ENCODE peak calls at places on chromosomes 5 and 9, in seven cellular contexts. O is GM12878, J is K562, A is HCT116, F is SK-N-SH, Z is H1, Y is HepG2. U is an unnamed sample.

GRCh38 chr5:150778103-150778516 is 447 bp upstream of the SMIM3 start:
- DNase-seq in A (no peak), Z (no peak), O (no peak), J (no peak), F (no peak), Y (no peak), U (no peak)

GRCh38 chr5:133794066-133794465 is 174.4 kb downstream of the C5orf15 start:
- DNase-seq in A (no peak), F (no peak), J (no peak), O (no peak), Z (no peak), Y (no peak), U (no peak)

GRCh38 chr9:114278881-114279570 is 43.9 kb upstream of the ORM1 start:
- DNase-seq in Z (no peak), A (peak), J (no peak), Y (no peak), F (no peak), O (no peak), U (no peak)

GRCh38 chr9:79630521-79631403 is 59.0 kb downstream of the TLE4 start:
- DNase-seq in F (no peak), J (no peak), Z (no peak), O (peak), A (no peak), Y (no peak), U (no peak)

GRCh38 chr5:151008124-151008491 is 12.3 kb upstream of the GPX3 start:
- DNase-seq in O (no peak), Z (no peak), J (peak), Y (no peak), F (no peak), A (no peak), U (no peak)

GRCh38 chr5:106397700-106398099 is 1273.0 kb downstream of the EFNA5 start:
- DNase-seq in Z (no peak), J (no peak), A (peak), F (no peak), O (no peak), Y (no peak), U (peak)

GRCh38 chr5:88602584-88602983 is 280.4 kb downstream of the MEF2C start:
- DNase-seq in F (no peak), Z (peak), O (no peak), A (peak), Y (peak), J (peak), U (peak)

GRCh38 chr5:143933434-143933833 is 121.5 kb downstream of the HMHB1 start:
- DNase-seq in F (no peak), Z (no peak), Y (no peak), A (no peak), O (no peak), J (no peak), U (no peak)

GRCh38 chr5:154722936-154723335 is 32.2 kb upstream of the LARP1 start:
- DNase-seq in J (no peak), Z (no peak), F (no peak), Y (peak), A (no peak), O (no peak), U (no peak)

GRCh38 chr5:152051499-152052454 is 127.1 kb upstream of the GLRA1 start:
- DNase-seq in O (no peak), F (no peak), Y (no peak), A (no peak), Z (peak), J (no peak), U (no peak)

GRCh38 chr9:112366591-112366990 is 13.3 kb upstream of the HSDL2 start:
- DNase-seq in J (no peak), Y (peak), O (no peak), F (no peak), A (peak), Z (peak), U (peak)

GRCh38 chr5:57592236-57592635 is 109.6 kb upstream of the ACTBL2 start:
- DNase-seq in Y (no peak), O (no peak), J (no peak), A (no peak), Z (no peak), F (no peak), U (no peak)
- TF ChIP-seq JUND in Y (no peak), O (no peak), J (no peak), A (no peak), Z (no peak), F (no peak), U (no peak)

GRCh38 chr9:38214441-38214840 is 145.4 kb upstream of the SHB start:
- DNase-seq in A (no peak), O (no peak), F (peak), Z (peak), J (no peak), Y (no peak), U (no peak)

GRCh38 chr9:38211002-38211401 is 142.0 kb upstream of the SHB start:
- DNase-seq in Y (no peak), A (no peak), O (no peak), F (peak), Z (no peak), J (no peak), U (no peak)

GRCh38 chr9:38215465-38215864 is 146.4 kb upstream of the SHB start:
- DNase-seq in O (no peak), Y (no peak), Z (no peak), J (no peak), A (no peak), F (peak), U (no peak)

GRCh38 chr9:38212016-38212415 is 143.0 kb upstream of the SHB start:
- DNase-seq in Z (no peak), O (no peak), A (no peak), J (no peak), Y (no peak), F (no peak), U (no peak)

DNA sequence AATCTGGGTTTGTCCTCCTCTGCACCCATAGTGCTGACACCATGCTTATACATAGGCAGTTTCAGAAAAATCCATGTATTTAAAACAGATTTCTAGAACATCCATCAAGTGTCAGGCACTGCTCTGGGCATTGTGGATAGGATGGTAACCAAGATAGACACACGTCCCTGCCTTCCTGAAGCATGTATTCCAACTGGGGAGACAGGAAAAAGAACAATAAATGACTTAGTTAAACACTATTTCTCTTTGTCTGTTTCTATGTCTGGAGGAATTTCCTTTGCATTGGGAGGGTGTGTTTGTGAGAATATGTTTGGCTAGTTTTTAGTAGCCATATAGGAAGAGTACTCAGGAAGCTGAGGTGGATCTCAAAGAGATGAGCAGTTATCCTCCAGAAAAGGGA is 144.6 kb upstream of the SHB start:
- DNase-seq in O (no peak), Z (no peak), J (no peak), F (no peak), A (no peak), Y (no peak), U (no peak)
- TF ChIP-seq JUND in O (no peak), Z (no peak), J (no peak), F (no peak), A (no peak), Y (no peak), U (no peak)

DNA sequence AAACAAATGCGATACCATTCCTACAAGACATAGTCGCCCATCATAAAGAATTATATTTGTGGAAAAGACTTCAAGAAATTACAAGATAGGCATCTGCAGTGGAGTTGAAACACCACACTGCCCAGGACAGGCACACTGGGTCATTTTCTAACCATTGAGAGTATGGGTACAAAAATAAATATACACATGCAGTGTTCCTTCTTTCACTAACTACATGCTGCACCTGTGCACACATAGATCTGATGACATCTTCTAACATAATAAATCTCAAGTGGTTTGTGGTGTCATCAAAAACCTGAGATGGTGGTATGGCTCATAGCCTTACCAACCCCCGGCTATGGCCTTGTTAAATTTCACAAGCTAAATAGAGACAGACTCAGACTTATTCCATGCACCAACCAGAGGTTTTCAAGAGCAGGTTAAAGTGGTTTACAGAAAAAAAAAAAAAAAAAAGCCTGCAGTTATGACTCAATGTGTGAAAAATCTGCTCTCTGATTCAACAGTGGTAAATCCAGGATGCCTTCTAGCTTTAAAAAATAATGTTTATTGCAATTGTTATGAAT is 12.4 kb upstream of the NFIB start:
- DNase-seq in Y (no peak), A (no peak), O (no peak), J (no peak), F (no peak), Z (no peak), U (peak)
- TF ChIP-seq JUND in Y (no peak), A (no peak), O (no peak), J (no peak), F (peak), Z (no peak), U (no peak)

DNA sequence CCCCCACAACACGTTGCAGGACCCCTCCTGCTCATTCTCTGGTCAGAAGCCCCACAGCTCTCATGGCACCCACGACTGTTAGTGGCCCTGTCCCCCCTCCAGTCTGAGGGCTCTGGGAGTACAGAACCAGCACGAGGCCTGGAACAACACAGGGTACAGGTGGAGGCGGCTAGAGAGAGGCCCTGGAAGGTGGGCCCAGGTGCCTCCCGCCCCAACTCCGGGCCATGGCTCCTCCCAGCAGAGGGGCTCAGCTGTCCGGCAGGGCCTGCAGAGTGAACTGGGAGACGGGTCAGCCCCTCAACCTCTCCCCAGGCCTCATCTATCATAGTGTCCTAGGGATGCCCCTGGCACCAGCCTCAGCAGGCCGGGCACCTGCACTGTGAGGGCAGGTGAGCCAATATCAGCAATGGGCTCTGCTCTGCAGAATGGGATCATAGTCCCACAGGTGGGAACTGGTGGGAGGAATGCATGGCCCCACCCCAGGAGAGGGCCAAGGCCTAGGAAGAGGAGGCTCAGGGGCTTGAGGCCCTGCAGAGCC is 58.6 kb downstream of the BARX1 start:
- DNase-seq in A (no peak), O (no peak), J (no peak), Y (no peak), Z (no peak), F (peak), U (no peak)
- TF ChIP-seq JUND in A (no peak), O (no peak), J (no peak), Y (no peak), Z (no peak), F (no peak), U (no peak)

GRCh38 chr9:83034587-83034986 is 28.4 kb downstream of the RASEF start:
- DNase-seq in J (no peak), Z (no peak), F (no peak), O (no peak), Y (no peak), A (no peak), U (no peak)
- TF ChIP-seq JUND in J (no peak), Z (no peak), F (no peak), O (no peak), Y (no peak), A (no peak), U (no peak)

GRCh38 chr9:76910861-76911260 is 4.9 kb upstream of the PRUNE2 start:
- DNase-seq in Y (no peak), A (no peak), O (no peak), Z (no peak), J (no peak), F (no peak), U (no peak)

GRCh38 chr9:76912631-76913275 is 6.8 kb upstream of the PRUNE2 start:
- DNase-seq in J (no peak), Z (no peak), A (peak), Y (no peak), F (no peak), O (no peak), U (no peak)

GRCh38 chr9:76916231-76916630 is 10.3 kb upstream of the PRUNE2 start:
- DNase-seq in Z (no peak), Y (no peak), J (no peak), O (no peak), A (no peak), F (no peak), U (no peak)

GRCh38 chr9:76913467-76913866 is 7.6 kb upstream of the PRUNE2 start:
- DNase-seq in J (no peak), F (no peak), O (no peak), Z (no peak), A (no peak), Y (no peak), U (no peak)

DNA sequence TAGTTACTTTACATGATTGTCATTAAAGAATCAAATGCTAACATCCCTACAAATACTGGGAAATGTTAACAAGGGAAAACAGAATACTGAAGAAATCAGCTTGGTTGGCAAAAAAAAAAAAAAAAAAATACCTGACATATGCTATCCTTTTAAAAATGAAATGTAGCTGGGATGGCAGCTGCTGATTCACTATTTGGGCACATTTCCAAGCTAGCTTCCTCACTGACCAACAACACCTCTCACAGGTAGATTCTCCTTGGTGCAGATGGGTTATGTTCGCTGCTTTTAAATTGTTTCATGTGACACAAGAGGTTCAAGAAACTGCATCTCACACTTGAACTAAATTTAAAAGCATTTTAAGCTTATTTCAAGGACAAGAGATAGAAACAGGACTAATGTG is 6.1 kb upstream of the PRUNE2 start:
- DNase-seq in J (no peak), Z (no peak), O (no peak), Y (no peak), A (peak), F (no peak), U (no peak)
- TF ChIP-seq JUND in J (no peak), Z (no peak), O (no peak), Y (no peak), A (no peak), F (no peak), U (no peak)

GRCh38 chr9:110156902-110157301 is 51.1 kb downstream of the C9orf152 start:
- DNase-seq in O (no peak), A (no peak), Y (no peak), J (no peak), Z (no peak), F (no peak), U (no peak)
- TF ChIP-seq JUND in O (no peak), A (no peak), Y (no peak), J (no peak), Z (no peak), F (no peak), U (no peak)

GRCh38 chr9:91775708-91776028 is 174.4 kb downstream of the ROR2 start:
- DNase-seq in Z (no peak), F (no peak), Y (no peak), O (no peak), A (no peak), J (no peak), U (no peak)

GRCh38 chr9:91773166-91773565 is 176.9 kb downstream of the ROR2 start:
- DNase-seq in F (peak), A (no peak), O (no peak), Z (no peak), J (no peak), Y (no peak), U (no peak)

GRCh38 chr9:91776409-91777365 is 173.3 kb downstream of the ROR2 start:
- DNase-seq in Y (no peak), A (no peak), F (no peak), Z (no peak), J (no peak), O (no peak), U (no peak)

GRCh38 chr9:91777437-91777836 is 172.6 kb downstream of the ROR2 start:
- DNase-seq in Y (no peak), F (no peak), A (no peak), Z (no peak), O (no peak), J (no peak), U (no peak)

GRCh38 chr9:91775011-91775707 is 174.9 kb downstream of the ROR2 start:
- DNase-seq in J (peak), A (peak), O (no peak), F (peak), Y (peak), Z (peak), U (peak)
- TF ChIP-seq JUND in J (no peak), A (no peak), O (no peak), F (no peak), Y (no peak), Z (no peak), U (no peak)

DNA sequence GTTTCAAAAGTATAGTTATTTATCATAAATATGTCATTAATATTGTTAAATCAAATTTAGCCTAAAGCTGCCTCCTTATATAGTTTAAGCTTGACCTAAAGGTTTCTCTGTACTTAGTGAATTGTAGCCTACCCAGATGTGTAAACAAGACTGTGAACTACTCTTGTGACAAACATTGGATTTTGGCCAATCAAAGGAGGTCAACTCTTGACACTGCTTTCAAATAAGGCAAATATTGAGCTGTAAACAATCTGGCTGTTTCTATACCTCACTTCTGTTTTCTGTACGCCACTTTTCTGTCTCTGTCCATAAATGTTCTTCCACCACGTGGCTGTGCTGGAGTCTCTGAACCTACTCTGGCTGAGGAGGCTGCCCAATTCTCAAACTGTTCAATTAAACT is 51.2 kb downstream of the FXN start:
- DNase-seq in J (no peak), Z (no peak), F (no peak), O (no peak), Y (peak), A (no peak), U (no peak)
- TF ChIP-seq JUND in J (no peak), Z (no peak), F (no peak), O (no peak), Y (no peak), A (no peak), U (no peak)